ENCODE peak calls at places on chromosomes 6 and 20, in four cellular contexts. O is GM12878, Q is HepG2, W is K562. X is an unnamed sample.

GRCh38 chr6:39521826-39522377 is 199.4 kb upstream of the KCNK16 start:
- DNase-seq in W (no peak), O (no peak), Q (no peak), X (no peak)

GRCh38 chr6:147941143-147941542 is 401.5 kb upstream of the SASH1 start:
- DNase-seq in Q (no peak), W (no peak), O (no peak), X (no peak)

GRCh38 chr6:71248306-71248705 is 40.3 kb upstream of the OGFRL1 start:
- DNase-seq in Q (peak), W (no peak), O (peak), X (no peak)

GRCh38 chr6:27892596-27893058 is 19.6 kb downstream of the OR2B2 start:
- DNase-seq in W (no peak), O (no peak), Q (no peak), X (peak)

GRCh38 chr6:97978855-97979271 is 695.8 kb upstream of the MMS22L start:
- DNase-seq in O (no peak), Q (peak), W (no peak), X (peak)

GRCh38 chr20:16711859-16712258 is 18.0 kb upstream of the SNRPB2 start:
- DNase-seq in W (no peak), O (no peak), Q (no peak), X (no peak)

GRCh38 chr6:31386977-31387376 is 16.4 kb upstream of the MICA start:
- DNase-seq in Q (peak), O (no peak), W (peak), X (no peak)

GRCh38 chr6:28866342-28867077 is 57.3 kb downstream of the TRIM27 start:
- DNase-seq in Q (peak), W (peak), O (no peak), X (no peak)

GRCh38 chr20:24478584-24478983 is 9.2 kb downstream of the SYNDIG1 start:
- DNase-seq in Q (no peak), W (no peak), O (no peak), X (no peak)

GRCh38 chr6:121597654-121598053 is 162.2 kb downstream of the GJA1 start:
- DNase-seq in W (no peak), O (no peak), Q (no peak), X (no peak)

GRCh38 chr6:7991536-7991935 is 72.7 kb downstream of the BLOC1S5 start:
- DNase-seq in O (no peak), W (no peak), Q (no peak), X (no peak)
- TF ChIP-seq ZNF274 in O (no peak), W (no peak), Q (no peak), X (no peak)

GRCh38 chr6:88895911-88896310 is 67.5 kb downstream of the RNGTT start:
- DNase-seq in O (no peak), Q (no peak), W (no peak), X (no peak)
- TF ChIP-seq ZBTB33 in O (no peak), Q (no peak), W (no peak), X (no peak)

GRCh38 chr20:56540415-56540814 is 7.4 kb downstream of the FAM209B start:
- DNase-seq in W (no peak), Q (no peak), O (no peak), X (no peak)

GRCh38 chr20:56537997-56538396 is 5.0 kb downstream of the FAM209B start:
- DNase-seq in W (no peak), O (no peak), Q (no peak), X (no peak)

GRCh38 chr20:56542489-56543020 is 9.5 kb downstream of the FAM209B start:
- DNase-seq in O (no peak), W (no peak), Q (no peak), X (no peak)
- TF ChIP-seq ZNF274 in O (no peak), W (no peak), Q (no peak), X (no peak)

DNA sequence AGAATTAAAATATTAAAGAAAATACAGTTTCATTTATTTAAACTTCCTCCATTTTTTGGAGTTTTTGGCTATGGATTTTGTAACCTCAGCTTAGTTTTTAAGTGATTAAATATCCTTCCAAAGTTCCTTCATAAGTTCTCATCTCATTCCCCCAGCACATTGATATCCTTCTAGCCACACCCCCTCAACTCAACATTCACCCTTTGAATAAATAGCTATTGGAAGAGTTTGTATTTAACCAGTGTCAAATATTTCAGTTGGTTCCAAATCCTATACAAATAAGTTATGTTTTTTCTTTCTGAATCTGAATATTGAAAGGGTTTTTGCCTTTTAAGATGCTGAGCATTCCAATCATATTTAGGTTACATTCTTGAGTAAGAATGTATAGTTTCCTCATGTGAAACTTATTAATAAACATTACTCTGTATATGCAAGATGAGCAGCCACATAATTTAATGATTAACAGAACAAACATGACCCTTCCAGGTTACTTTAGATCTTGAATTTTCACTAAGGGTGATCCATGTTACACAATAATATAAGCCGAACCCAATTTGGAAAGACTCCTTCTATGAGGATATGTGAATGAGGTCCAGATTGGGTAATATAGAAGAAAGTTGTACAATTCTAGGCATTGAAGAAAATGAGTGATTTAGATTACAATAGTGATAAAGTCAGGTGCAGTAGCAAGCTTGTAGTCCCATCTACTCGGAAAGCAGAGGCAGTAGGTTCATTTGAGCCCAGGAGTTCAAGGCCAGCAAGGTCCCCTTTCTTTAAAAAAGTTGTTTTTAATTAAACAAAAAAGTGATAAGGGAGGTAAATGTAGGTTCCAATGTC is 13.6 kb downstream of the GLYATL3 start:
- DNase-seq in O (no peak), Q (peak), W (no peak), X (no peak)
- TF ChIP-seq ZBTB33 in O (no peak), Q (no peak), W (no peak), X (no peak)

X was measured in HCT116.